ENCODE peak calls at places on chromosomes 4 and X, in four cellular contexts. G, R, U and S are unnamed samples.

GRCh38 chr4:99324978-99325377 is 3.8 kb upstream of the ADH1B start:
- DNase-seq in G (peak), R (peak), U (peak), S (no peak)

GRCh38 chrX:153469811-153470410 is 465 bp downstream of the HAUS7 start:
- DNase-seq in G (no peak), R (no peak), U (no peak), S (no peak)

GRCh38 chrX:108168961-108169740 is 77.6 kb downstream of the ATG4A start:
- DNase-seq in G (no peak), R (no peak), U (no peak), S (no peak)

GRCh38 chr4:7590205-7590604 is 155.5 kb upstream of the PSAPL1 start:
- DNase-seq in G (no peak), R (no peak), U (no peak), S (no peak)

GRCh38 chr4:116016201-116016600 is 902.8 kb upstream of the NDST4 start:
- DNase-seq in G (peak), R (no peak), U (peak), S (no peak)

GRCh38 chr4:31682796-31683195 is 962.6 kb downstream of the PCDH7 start:
- DNase-seq in G (no peak), R (no peak), U (no peak), S (no peak)

GRCh38 chr4:134747108-134747805 is 545.7 kb upstream of the PABPC4L start:
- DNase-seq in G (no peak), R (no peak), U (no peak), S (no peak)

GRCh38 chr4:20809796-20810195 is 109.5 kb downstream of the PACRGL start:
- DNase-seq in G (no peak), R (no peak), U (peak), S (no peak)

GRCh38 chr4:112327950-112328349 is 30.8 kb downstream of the ALPK1 start:
- DNase-seq in G (no peak), R (no peak), U (no peak), S (peak)

GRCh38 chrX:22559506-22559905 is 286.8 kb downstream of the CBLL2 start:
- DNase-seq in G (no peak), R (no peak), U (no peak), S (no peak)

GRCh38 chrX:103310592-103311400 is at the start of gene BEX2:
- DNase-seq in G (peak), R (peak), U (peak), S (peak)

GRCh38 chr4:6332669-6333050 is 63.0 kb downstream of the WFS1 start:
- DNase-seq in G (no peak), R (no peak), U (no peak), S (no peak)

GRCh38 chrX:123960956-123961267 is 594 bp upstream of the STAG2 start:
- DNase-seq in G (no peak), R (no peak), U (no peak), S (no peak)

GRCh38 chrX:116285506-116285905 is 115.0 kb downstream of the AGTR2 start:
- DNase-seq in G (no peak), R (no peak), U (no peak), S (no peak)

GRCh38 chr4:81472249-81473085 is 760 bp upstream of the RASGEF1B start:
- DNase-seq in G (peak), R (no peak), U (peak), S (peak)

GRCh38 chr4:67603310-67604028 is 44.9 kb downstream of the STAP1 start:
- DNase-seq in G (no peak), R (no peak), U (no peak), S (no peak)

GRCh38 chrX:39601193-39602085 is 496.3 kb downstream of the BCOR start:
- DNase-seq in G (no peak), R (no peak), U (no peak), S (no peak)

GRCh38 chr4:5371415-5372190 is 320.3 kb downstream of the STK32B start:
- DNase-seq in G (no peak), R (no peak), U (peak), S (no peak)

GRCh38 chrX:83508526-83509245 is 596 bp downstream of the POU3F4 start:
- DNase-seq in G (no peak), R (no peak), U (no peak), S (no peak)

GRCh38 chrX:41332408-41332987 is 1.5 kb upstream of the DDX3X start:
- DNase-seq in G (no peak), R (peak), U (peak), S (peak)

GRCh38 chrX:26922278-26922677 is 540.9 kb downstream of the PPP4R3C start:
- DNase-seq in G (no peak), R (no peak), U (no peak), S (no peak)

GRCh38 chr4:156779774-156780173 is 191.8 kb downstream of the PDGFC start:
- DNase-seq in G (no peak), R (no peak), U (no peak), S (no peak)

GRCh38 chr4:116180056-116180690 is 905.2 kb downstream of the TRAM1L1 start:
- DNase-seq in G (no peak), R (no peak), U (no peak), S (peak)

GRCh38 chrX:138011461-138011860 is 445.5 kb downstream of the ZIC3 start:
- DNase-seq in G (no peak), R (no peak), U (no peak), S (no peak)

GRCh38 chr4:108030332-108030731 is 40.6 kb downstream of the HADH start:
- DNase-seq in G (no peak), R (peak), U (no peak), S (peak)

GRCh38 chr4:14596437-14596836 is 405.8 kb upstream of the CPEB2 start:
- DNase-seq in G (no peak), R (no peak), U (no peak), S (no peak)

GRCh38 chr4:55184600-55185523 is 59.5 kb upstream of the KDR start:
- DNase-seq in G (no peak), R (peak), U (peak), S (no peak)

GRCh38 chr4:118743867-118744266 is 58.7 kb downstream of the METTL14 start:
- DNase-seq in G (no peak), R (no peak), U (no peak), S (no peak)

GRCh38 chr4:13537011-13537831 is 7.1 kb downstream of the NKX3-2 start:
- DNase-seq in G (no peak), R (no peak), U (no peak), S (peak)

GRCh38 chrX:42242044-42242443 is 318.7 kb upstream of the CASK start:
- DNase-seq in G (no peak), R (no peak), U (no peak), S (no peak)

GRCh38 chrX:4909245-4909830 is 1195.9 kb upstream of the PRKX start:
- DNase-seq in G (no peak), R (no peak), U (no peak), S (no peak)

GRCh38 chr4:175671491-175671934 is 140.6 kb downstream of the GPM6A start:
- DNase-seq in G (no peak), R (no peak), U (no peak), S (peak)

GRCh38 chrX:16185725-16186136 is 18.4 kb downstream of the MAGEB17 start:
- DNase-seq in G (no peak), R (no peak), U (no peak), S (peak)

GRCh38 chr4:43843501-43843900 is 605.1 kb downstream of the KCTD8 start:
- DNase-seq in G (no peak), R (no peak), U (no peak), S (no peak)

DNA sequence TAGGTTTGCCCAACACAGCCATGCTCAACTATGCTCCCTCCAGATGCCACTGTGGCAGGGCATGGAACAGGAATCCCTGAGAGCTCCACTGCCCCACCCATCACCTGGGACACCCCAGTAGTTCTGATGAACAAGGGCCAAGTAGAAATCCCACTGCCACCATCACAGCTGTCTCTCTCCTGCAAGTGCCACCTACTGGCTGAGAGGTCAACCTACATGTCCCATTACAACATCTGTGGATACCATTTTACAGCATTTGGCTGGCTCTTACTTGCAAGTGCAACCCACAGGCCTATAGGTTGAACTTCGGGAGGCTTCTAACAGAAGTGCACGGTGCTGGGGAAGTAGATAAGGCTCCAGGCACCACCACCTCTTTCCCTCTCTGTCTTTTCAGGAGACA is 142.5 kb downstream of the CXXC4 start:
- DNase-seq in G (no peak), R (no peak), U (no peak), S (no peak)
- TF ChIP-seq CTCF in G (no peak), R (no peak), U (no peak), S (peak)

GRCh38 chr4:80202190-80202711 is 4.9 kb downstream of the PRDM8 start:
- DNase-seq in G (peak), R (peak), U (peak), S (peak)
- TF ChIP-seq CTCF in G (peak), R (peak), U (peak), S (peak)

DNA sequence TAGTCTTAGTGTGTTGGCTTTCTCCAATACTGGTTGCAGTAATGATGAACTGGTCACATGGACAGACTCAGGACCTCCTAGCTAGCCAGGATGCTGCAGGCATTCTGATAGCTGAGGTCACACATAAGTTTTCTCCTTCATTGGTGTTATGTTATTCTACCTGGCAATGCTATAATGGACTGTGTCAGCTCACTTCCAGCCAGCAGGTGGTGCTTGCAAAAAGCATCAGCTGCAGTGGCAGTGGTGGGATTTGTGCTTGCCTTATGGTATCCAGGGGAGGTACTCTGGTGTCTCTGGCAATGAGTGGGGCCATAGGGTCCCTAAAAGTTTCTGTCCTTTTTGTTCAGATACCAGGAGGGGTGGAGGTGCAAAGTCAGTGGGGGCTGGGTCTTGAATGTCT is 33.6 kb downstream of the ZNF330 start:
- DNase-seq in G (no peak), R (no peak), U (no peak), S (no peak)
- TF ChIP-seq CTCF in G (no peak), R (no peak), U (no peak), S (peak)

GRCh38 chr4:53371843-53372521 is 5.5 kb upstream of the FIP1L1 start:
- DNase-seq in G (no peak), R (no peak), U (no peak), S (no peak)

GRCh38 chr4:53377319-53378170 is at the start of gene FIP1L1:
- DNase-seq in G (peak), R (peak), U (peak), S (peak)

GRCh38 chr4:53378171-53378482 is 686 bp downstream of the FIP1L1 start:
- DNase-seq in G (no peak), R (no peak), U (no peak), S (no peak)

GRCh38 chr4:53376900-53377299 is 541 bp upstream of the FIP1L1 start:
- DNase-seq in G (no peak), R (no peak), U (no peak), S (no peak)

GRCh38 chr4:53374777-53375258 is 2.6 kb upstream of the FIP1L1 start:
- DNase-seq in G (no peak), R (no peak), U (no peak), S (no peak)
- TF ChIP-seq CTCF in G (no peak), R (no peak), U (no peak), S (no peak)

DNA sequence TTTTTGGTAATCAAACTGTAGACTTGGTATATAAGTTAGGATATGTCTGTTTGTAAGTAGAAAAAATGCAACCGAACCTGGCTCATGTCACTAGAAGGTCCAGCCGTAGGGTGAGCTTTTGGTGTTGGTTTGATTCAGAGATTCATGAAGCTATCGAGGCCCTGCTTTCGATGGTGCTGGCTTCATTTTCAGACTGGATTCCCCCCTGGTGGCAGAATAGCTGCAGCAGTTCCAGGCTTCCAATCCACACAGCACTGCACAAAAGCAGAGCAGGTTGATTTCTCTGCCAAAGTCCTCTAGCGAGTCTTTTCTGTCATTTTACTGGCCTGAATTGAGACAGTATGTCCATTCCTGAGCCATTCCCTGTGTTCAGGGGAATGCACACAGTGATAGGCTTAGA is 33.1 kb downstream of the PDK3 start:
- DNase-seq in G (peak), R (no peak), U (no peak), S (no peak)
- TF ChIP-seq CTCF in G (no peak), R (peak), U (no peak), S (peak)

DNA sequence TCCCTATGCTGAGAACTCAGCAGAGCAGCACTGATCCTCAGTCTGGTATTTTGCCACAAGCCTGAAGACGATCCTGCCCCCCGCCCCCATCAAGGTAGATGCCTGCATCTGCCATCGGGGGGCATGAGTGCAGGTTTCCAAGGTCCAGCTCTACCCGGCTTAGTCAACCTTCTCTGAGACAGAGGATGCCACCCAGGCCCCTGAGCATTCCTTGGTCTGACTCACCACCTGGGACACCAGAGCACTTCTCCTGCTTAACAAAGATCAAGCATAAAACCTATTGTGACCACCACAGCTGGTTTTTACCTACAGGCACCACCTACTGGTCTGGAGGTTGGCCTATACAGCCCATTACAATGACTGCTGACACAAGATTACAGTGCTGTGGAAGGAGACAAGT is 1168.1 kb downstream of the PCDH19 start:
- DNase-seq in G (no peak), R (no peak), U (no peak), S (no peak)
- TF ChIP-seq CTCF in G (no peak), R (no peak), U (no peak), S (no peak)

DNA sequence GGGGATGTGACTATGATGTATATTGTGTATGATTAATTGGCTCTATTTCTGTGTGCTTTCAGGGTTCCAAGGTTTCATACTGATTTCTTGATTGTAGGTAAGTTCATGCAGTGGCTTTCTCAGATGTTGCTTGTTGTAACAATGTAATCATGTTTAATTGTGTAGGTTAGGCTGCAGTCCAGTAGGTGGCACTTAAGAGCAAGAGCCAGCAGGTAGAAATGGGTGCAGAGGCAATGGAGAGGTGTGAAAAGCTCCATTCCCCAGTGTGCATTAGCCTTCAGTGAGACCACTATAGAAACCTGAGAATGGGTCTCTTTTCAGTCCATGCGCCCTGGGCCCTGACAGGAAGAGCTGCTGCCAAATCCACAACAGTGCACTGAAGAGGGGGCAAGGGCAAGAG is 28.2 kb downstream of the DCAF12L2 start:
- DNase-seq in G (no peak), R (no peak), U (no peak), S (no peak)
- TF ChIP-seq CTCF in G (no peak), R (no peak), U (no peak), S (peak)